ENCODE peak calls at places on chromosomes 7 and 10, in six cellular contexts. One of them, this sample, is unnamed.

GRCh38 chr7:100048680-100049079 is 894 bp upstream of the ZSCAN21 start:
- DNase-seq in H1: no peak
- DNase-seq in activated T-helper 1 cell treated with anti-CD3 and anti-CD28 coated beads, Interleukin-12 subunit alpha, Interleukin-12 subunit beta, Interleukin-2, Interleukin-4 antibody, amounts not matched to agents 30 ng/mL and 10 ng/mL and 1 ng/mL, durations not matched to agents 14 hours and 24 hours and 36 hours: no peak
- DNase-seq in GM04504: no peak
- DNase-seq in stimulated activated CD8-positive, alpha-beta memory T cell treated with anti-CD3 and anti-CD28 coated beads, Interleukin-2, amount 100 ng/mL, for 1 hour: no peak
- DNase-seq in activated CD4-positive, CD25-positive, alpha-beta regulatory T cell: no peak
- DNase-seq in this sample: no peak

GRCh38 chr7:91519241-91520200 is 255.3 kb downstream of the FZD1 start:
- DNase-seq in H1: no peak
- DNase-seq in activated T-helper 1 cell treated with anti-CD3 and anti-CD28 coated beads, Interleukin-12 subunit alpha, Interleukin-12 subunit beta, Interleukin-2, Interleukin-4 antibody, amounts not matched to agents 30 ng/mL and 10 ng/mL and 1 ng/mL, durations not matched to agents 14 hours and 24 hours and 36 hours: no peak
- DNase-seq in GM04504: no peak
- DNase-seq in stimulated activated CD8-positive, alpha-beta memory T cell treated with anti-CD3 and anti-CD28 coated beads, Interleukin-2, amount 100 ng/mL, for 1 hour: no peak
- DNase-seq in activated CD4-positive, CD25-positive, alpha-beta regulatory T cell: no peak
- DNase-seq in this sample: no peak

GRCh38 chr10:114045738-114046458 is 2.2 kb downstream of the ADRB1 start:
- DNase-seq in H1: no peak
- DNase-seq in activated T-helper 1 cell treated with anti-CD3 and anti-CD28 coated beads, Interleukin-12 subunit alpha, Interleukin-12 subunit beta, Interleukin-2, Interleukin-4 antibody, amounts not matched to agents 30 ng/mL and 10 ng/mL and 1 ng/mL, durations not matched to agents 14 hours and 24 hours and 36 hours: no peak
- DNase-seq in GM04504: no peak
- DNase-seq in stimulated activated CD8-positive, alpha-beta memory T cell treated with anti-CD3 and anti-CD28 coated beads, Interleukin-2, amount 100 ng/mL, for 1 hour: no peak
- DNase-seq in activated CD4-positive, CD25-positive, alpha-beta regulatory T cell: no peak
- DNase-seq in this sample: no peak

GRCh38 chr7:38002689-38003088 is 82.2 kb downstream of the EPDR1 start:
- DNase-seq in H1: no peak
- DNase-seq in activated T-helper 1 cell treated with anti-CD3 and anti-CD28 coated beads, Interleukin-12 subunit alpha, Interleukin-12 subunit beta, Interleukin-2, Interleukin-4 antibody, amounts not matched to agents 30 ng/mL and 10 ng/mL and 1 ng/mL, durations not matched to agents 14 hours and 24 hours and 36 hours: no peak
- DNase-seq in GM04504: no peak
- DNase-seq in stimulated activated CD8-positive, alpha-beta memory T cell treated with anti-CD3 and anti-CD28 coated beads, Interleukin-2, amount 100 ng/mL, for 1 hour: no peak
- DNase-seq in activated CD4-positive, CD25-positive, alpha-beta regulatory T cell: no peak
- DNase-seq in this sample: no peak

GRCh38 chr7:124338861-124339260 is 306.0 kb upstream of the TMEM229A start:
- DNase-seq in H1: no peak
- DNase-seq in activated T-helper 1 cell treated with anti-CD3 and anti-CD28 coated beads, Interleukin-12 subunit alpha, Interleukin-12 subunit beta, Interleukin-2, Interleukin-4 antibody, amounts not matched to agents 30 ng/mL and 10 ng/mL and 1 ng/mL, durations not matched to agents 14 hours and 24 hours and 36 hours: no peak
- DNase-seq in GM04504: no peak
- DNase-seq in stimulated activated CD8-positive, alpha-beta memory T cell treated with anti-CD3 and anti-CD28 coated beads, Interleukin-2, amount 100 ng/mL, for 1 hour: no peak
- DNase-seq in activated CD4-positive, CD25-positive, alpha-beta regulatory T cell: no peak
- DNase-seq in this sample: no peak

GRCh38 chr10:124092270-124093075 is 925 bp downstream of the CHST15 start:
- DNase-seq in H1: no peak
- DNase-seq in activated T-helper 1 cell treated with anti-CD3 and anti-CD28 coated beads, Interleukin-12 subunit alpha, Interleukin-12 subunit beta, Interleukin-2, Interleukin-4 antibody, amounts not matched to agents 30 ng/mL and 10 ng/mL and 1 ng/mL, durations not matched to agents 14 hours and 24 hours and 36 hours: peak
- DNase-seq in GM04504: no peak
- DNase-seq in stimulated activated CD8-positive, alpha-beta memory T cell treated with anti-CD3 and anti-CD28 coated beads, Interleukin-2, amount 100 ng/mL, for 1 hour: no peak
- DNase-seq in activated CD4-positive, CD25-positive, alpha-beta regulatory T cell: no peak
- DNase-seq in this sample: no peak

GRCh38 chr10:78053201-78053868 is 19.7 kb downstream of the RPS24 start:
- DNase-seq in H1: no peak
- DNase-seq in activated T-helper 1 cell treated with anti-CD3 and anti-CD28 coated beads, Interleukin-12 subunit alpha, Interleukin-12 subunit beta, Interleukin-2, Interleukin-4 antibody, amounts not matched to agents 30 ng/mL and 10 ng/mL and 1 ng/mL, durations not matched to agents 14 hours and 24 hours and 36 hours: no peak
- DNase-seq in GM04504: peak
- DNase-seq in stimulated activated CD8-positive, alpha-beta memory T cell treated with anti-CD3 and anti-CD28 coated beads, Interleukin-2, amount 100 ng/mL, for 1 hour: no peak
- DNase-seq in activated CD4-positive, CD25-positive, alpha-beta regulatory T cell: no peak
- DNase-seq in this sample: no peak

GRCh38 chr7:84674236-84674913 is 479.8 kb upstream of the SEMA3A start:
- DNase-seq in H1: no peak
- DNase-seq in activated T-helper 1 cell treated with anti-CD3 and anti-CD28 coated beads, Interleukin-12 subunit alpha, Interleukin-12 subunit beta, Interleukin-2, Interleukin-4 antibody, amounts not matched to agents 30 ng/mL and 10 ng/mL and 1 ng/mL, durations not matched to agents 14 hours and 24 hours and 36 hours: no peak
- DNase-seq in GM04504: no peak
- DNase-seq in stimulated activated CD8-positive, alpha-beta memory T cell treated with anti-CD3 and anti-CD28 coated beads, Interleukin-2, amount 100 ng/mL, for 1 hour: no peak
- DNase-seq in activated CD4-positive, CD25-positive, alpha-beta regulatory T cell: no peak
- DNase-seq in this sample: no peak

GRCh38 chr10:125284875-125285597 is 124.7 kb upstream of the CTBP2 start:
- DNase-seq in H1: no peak
- DNase-seq in activated T-helper 1 cell treated with anti-CD3 and anti-CD28 coated beads, Interleukin-12 subunit alpha, Interleukin-12 subunit beta, Interleukin-2, Interleukin-4 antibody, amounts not matched to agents 30 ng/mL and 10 ng/mL and 1 ng/mL, durations not matched to agents 14 hours and 24 hours and 36 hours: no peak
- DNase-seq in GM04504: no peak
- DNase-seq in stimulated activated CD8-positive, alpha-beta memory T cell treated with anti-CD3 and anti-CD28 coated beads, Interleukin-2, amount 100 ng/mL, for 1 hour: no peak
- DNase-seq in activated CD4-positive, CD25-positive, alpha-beta regulatory T cell: no peak
- DNase-seq in this sample: no peak

GRCh38 chr7:43880596-43880995 is 11.3 kb upstream of the MRPS24 start:
- DNase-seq in H1: no peak
- DNase-seq in activated T-helper 1 cell treated with anti-CD3 and anti-CD28 coated beads, Interleukin-12 subunit alpha, Interleukin-12 subunit beta, Interleukin-2, Interleukin-4 antibody, amounts not matched to agents 30 ng/mL and 10 ng/mL and 1 ng/mL, durations not matched to agents 14 hours and 24 hours and 36 hours: no peak
- DNase-seq in GM04504: no peak
- DNase-seq in stimulated activated CD8-positive, alpha-beta memory T cell treated with anti-CD3 and anti-CD28 coated beads, Interleukin-2, amount 100 ng/mL, for 1 hour: no peak
- DNase-seq in activated CD4-positive, CD25-positive, alpha-beta regulatory T cell: no peak
- DNase-seq in this sample: no peak

GRCh38 chr10:121774813-121775212 is 153.0 kb downstream of the ATE1 start:
- DNase-seq in H1: no peak
- DNase-seq in activated T-helper 1 cell treated with anti-CD3 and anti-CD28 coated beads, Interleukin-12 subunit alpha, Interleukin-12 subunit beta, Interleukin-2, Interleukin-4 antibody, amounts not matched to agents 30 ng/mL and 10 ng/mL and 1 ng/mL, durations not matched to agents 14 hours and 24 hours and 36 hours: no peak
- DNase-seq in GM04504: no peak
- DNase-seq in stimulated activated CD8-positive, alpha-beta memory T cell treated with anti-CD3 and anti-CD28 coated beads, Interleukin-2, amount 100 ng/mL, for 1 hour: no peak
- DNase-seq in activated CD4-positive, CD25-positive, alpha-beta regulatory T cell: no peak
- DNase-seq in this sample: no peak

GRCh38 chr10:86062151-86062550 is 304.4 kb downstream of the GRID1 start:
- DNase-seq in H1: no peak
- DNase-seq in activated T-helper 1 cell treated with anti-CD3 and anti-CD28 coated beads, Interleukin-12 subunit alpha, Interleukin-12 subunit beta, Interleukin-2, Interleukin-4 antibody, amounts not matched to agents 30 ng/mL and 10 ng/mL and 1 ng/mL, durations not matched to agents 14 hours and 24 hours and 36 hours: no peak
- DNase-seq in GM04504: no peak
- DNase-seq in stimulated activated CD8-positive, alpha-beta memory T cell treated with anti-CD3 and anti-CD28 coated beads, Interleukin-2, amount 100 ng/mL, for 1 hour: no peak
- DNase-seq in activated CD4-positive, CD25-positive, alpha-beta regulatory T cell: no peak
- DNase-seq in this sample: no peak

GRCh38 chr10:44689368-44689767 is 221.8 kb upstream of the TMEM72 start:
- DNase-seq in H1: no peak
- DNase-seq in activated T-helper 1 cell treated with anti-CD3 and anti-CD28 coated beads, Interleukin-12 subunit alpha, Interleukin-12 subunit beta, Interleukin-2, Interleukin-4 antibody, amounts not matched to agents 30 ng/mL and 10 ng/mL and 1 ng/mL, durations not matched to agents 14 hours and 24 hours and 36 hours: no peak
- DNase-seq in GM04504: no peak
- DNase-seq in stimulated activated CD8-positive, alpha-beta memory T cell treated with anti-CD3 and anti-CD28 coated beads, Interleukin-2, amount 100 ng/mL, for 1 hour: no peak
- DNase-seq in activated CD4-positive, CD25-positive, alpha-beta regulatory T cell: no peak
- DNase-seq in this sample: no peak

GRCh38 chr10:27504007-27504890 is at the start of gene RAB18:
- DNase-seq in H1: peak
- DNase-seq in activated T-helper 1 cell treated with anti-CD3 and anti-CD28 coated beads, Interleukin-12 subunit alpha, Interleukin-12 subunit beta, Interleukin-2, Interleukin-4 antibody, amounts not matched to agents 30 ng/mL and 10 ng/mL and 1 ng/mL, durations not matched to agents 14 hours and 24 hours and 36 hours: peak
- DNase-seq in GM04504: peak
- DNase-seq in stimulated activated CD8-positive, alpha-beta memory T cell treated with anti-CD3 and anti-CD28 coated beads, Interleukin-2, amount 100 ng/mL, for 1 hour: peak
- DNase-seq in activated CD4-positive, CD25-positive, alpha-beta regulatory T cell: peak
- DNase-seq in this sample: peak